ENCODE peak calls at places on chromosome 20, in seven cellular contexts. E is ecto neural progenitor cell, R is activated gamma-delta T cell, A is cardiac muscle cell, T is RPMI8226, L is mucosa of gallbladder, Q is WERI-Rb-1. B is an unnamed sample.

GRCh38 chr20:15604406-15604805 is 968.8 kb downstream of the KIF16B start:
- DNase-seq in Q (no peak), T (no peak), R (no peak), E (no peak), L (no peak), A (no peak), B (no peak)

GRCh38 chr20:58103961-58104360 is 124.5 kb downstream of the ANKRD60 start:
- DNase-seq in R (no peak), T (no peak), A (no peak), Q (no peak), L (no peak), E (peak), B (no peak)

GRCh38 chr20:56843817-56844216 is 214.7 kb downstream of the TFAP2C start:
- DNase-seq in Q (no peak), R (no peak), A (no peak), L (no peak), E (no peak), T (no peak), B (no peak)

GRCh38 chr20:22511943-22512910 is 72.1 kb downstream of the FOXA2 start:
- DNase-seq in T (no peak), L (peak), E (no peak), Q (no peak), R (no peak), A (peak), B (no peak)

GRCh38 chr20:45014671-45015415 is 48.5 kb downstream of the STK4 start:
- DNase-seq in L (no peak), A (no peak), R (no peak), Q (no peak), E (no peak), T (no peak), B (no peak)

GRCh38 chr20:63553251-63553932 is 567 bp upstream of the FNDC11 start:
- DNase-seq in R (peak), E (peak), A (peak), T (peak), L (peak), Q (peak), B (peak)

GRCh38 chr20:47762699-47763098 is 22.6 kb downstream of the SULF2 start:
- DNase-seq in Q (no peak), A (no peak), E (no peak), T (peak), L (peak), R (no peak), B (no peak)

GRCh38 chr20:49115565-49115964 is 69.5 kb downstream of the CSE1L start:
- DNase-seq in R (no peak), A (no peak), T (no peak), L (no peak), Q (no peak), E (no peak), B (no peak)

GRCh38 chr20:53623454-53624206 is 30.0 kb upstream of the ZNF217 start:
- DNase-seq in L (peak), R (no peak), Q (peak), T (peak), E (no peak), A (peak), B (peak)

GRCh38 chr20:32509639-32510066 is 75.5 kb downstream of the NOL4L start:
- DNase-seq in T (peak), Q (no peak), R (no peak), A (no peak), L (no peak), E (no peak), B (no peak)

GRCh38 chr20:35146299-35146921 is 726 bp downstream of the EDEM2 start:
- DNase-seq in L (no peak), A (peak), E (peak), Q (peak), R (no peak), T (peak), B (no peak)

GRCh38 chr20:19737025-19737424 is 21.0 kb upstream of the RIN2 start:
- DNase-seq in E (peak), A (no peak), L (peak), T (no peak), Q (no peak), R (no peak), B (no peak)

GRCh38 chr20:38635721-38636285 is 34.2 kb downstream of the ARHGAP40 start:
- DNase-seq in Q (peak), T (no peak), L (no peak), A (no peak), E (no peak), R (no peak), B (no peak)

GRCh38 chr20:17990278-17990972 is 21.6 kb downstream of the MGME1 start:
- DNase-seq in T (no peak), Q (no peak), R (no peak), A (no peak), L (no peak), E (no peak), B (no peak)

GRCh38 chr20:57716202-57716601 is 6.4 kb upstream of the PMEPA1 start:
- DNase-seq in R (no peak), T (no peak), Q (no peak), L (no peak), A (no peak), E (no peak), B (no peak)

GRCh38 chr20:32451682-32452461 is 93.7 kb downstream of the ASXL1 start:
- DNase-seq in T (no peak), L (no peak), A (no peak), E (no peak), Q (peak), R (no peak), B (no peak)

GRCh38 chr20:45347297-45347935 is 808 bp downstream of the SDC4 start:
- DNase-seq in Q (no peak), A (no peak), E (no peak), R (no peak), T (no peak), L (no peak), B (no peak)

GRCh38 chr20:63046841-63047240 is 40.1 kb upstream of the BHLHE23 start:
- DNase-seq in E (no peak), R (no peak), A (no peak), T (no peak), L (no peak), Q (no peak), B (no peak)

GRCh38 chr20:17985388-17986018 is 16.7 kb downstream of the MGME1 start:
- DNase-seq in R (no peak), Q (no peak), L (no peak), E (no peak), T (no peak), A (no peak), B (no peak)

GRCh38 chr20:48597521-48598302 is 230.1 kb downstream of the PREX1 start:
- DNase-seq in L (no peak), Q (no peak), R (no peak), E (no peak), T (no peak), A (no peak), B (no peak)

GRCh38 chr20:34301587-34302311 is 1.4 kb downstream of the AHCY start:
- DNase-seq in T (no peak), R (no peak), A (no peak), L (no peak), Q (peak), E (no peak), B (no peak)